ENCODE peak calls at places on chromosome 2, in four cellular contexts. One of them, this sample, is unnamed.
A peak's percentile ranks its signal among the peaks of the same experiment; 100 is the strongest.

GRCh38 chr2:239025081-239025801 is 177.4 kb downstream of the TWIST2 start:
- DNase-seq in IMR-90: peak; percentile 37
- DNase-seq in GM23338: no peak
- DNase-seq in H1: no peak
- DNase-seq in this sample: no peak

GRCh38 chr2:171880774-171881173 is 13.3 kb downstream of the SLC25A12 start:
- DNase-seq in IMR-90: no peak
- DNase-seq in GM23338: no peak
- DNase-seq in H1: no peak
- DNase-seq in this sample: no peak

GRCh38 chr2:35168351-35168750 is 1187.2 kb upstream of the CRIM1 start:
- DNase-seq in IMR-90: no peak
- DNase-seq in GM23338: peak; percentile 29
- DNase-seq in H1: no peak
- DNase-seq in this sample: no peak

GRCh38 chr2:26195006-26195961 is 22.4 kb downstream of the GAREM2 start:
- DNase-seq in IMR-90: no peak
- DNase-seq in GM23338: no peak
- DNase-seq in H1: peak; percentile 16
- DNase-seq in this sample: no peak

GRCh38 chr2:220246356-220246755 is 618.9 kb downstream of the SLC4A3 start:
- DNase-seq in IMR-90: peak; percentile 8
- DNase-seq in GM23338: no peak
- DNase-seq in H1: no peak
- DNase-seq in this sample: no peak

GRCh38 chr2:116095636-116096035 is 1653.2 kb downstream of the DPP10 start:
- DNase-seq in IMR-90: no peak
- DNase-seq in GM23338: peak; percentile 27
- DNase-seq in H1: no peak
- DNase-seq in this sample: no peak

GRCh38 chr2:201795608-201796477 is 10.5 kb upstream of the CDK15 start:
- DNase-seq in IMR-90: peak; percentile 71
- DNase-seq in GM23338: peak; percentile 80
- DNase-seq in H1: no peak
- DNase-seq in this sample: peak; percentile 81

GRCh38 chr2:69936913-69937312 is 22.0 kb downstream of the MXD1 start:
- DNase-seq in IMR-90: peak; percentile 28
- DNase-seq in GM23338: peak; percentile 41
- DNase-seq in H1: no peak
- DNase-seq in this sample: no peak

GRCh38 chr2:213001285-213001910 is 150.0 kb downstream of the IKZF2 start:
- DNase-seq in IMR-90: no peak
- DNase-seq in GM23338: no peak
- DNase-seq in H1: no peak
- DNase-seq in this sample: no peak

GRCh38 chr2:152499411-152499810 is 164.4 kb downstream of the FMNL2 start:
- DNase-seq in IMR-90: no peak
- DNase-seq in GM23338: no peak
- DNase-seq in H1: no peak
- DNase-seq in this sample: no peak

GRCh38 chr2:240137596-240138274 is 1.6 kb upstream of the COPS9 start:
- DNase-seq in IMR-90: no peak
- DNase-seq in GM23338: no peak
- DNase-seq in H1: no peak
- DNase-seq in this sample: peak; percentile 44

GRCh38 chr2:8334866-8335325 is 347.0 kb upstream of the ID2 start:
- DNase-seq in IMR-90: no peak
- DNase-seq in GM23338: no peak
- DNase-seq in H1: no peak
- DNase-seq in this sample: peak; percentile 29

GRCh38 chr2:67037655-67038054 is 359.5 kb upstream of the ETAA1 start:
- DNase-seq in IMR-90: no peak
- DNase-seq in GM23338: no peak
- DNase-seq in H1: no peak
- DNase-seq in this sample: no peak

GRCh38 chr2:26650713-26651457 is 9.7 kb upstream of the CIB4 start:
- DNase-seq in IMR-90: no peak
- DNase-seq in GM23338: no peak
- DNase-seq in H1: no peak
- DNase-seq in this sample: peak; percentile 39

GRCh38 chr2:237322564-237322963 is 91.4 kb downstream of the COL6A3 start:
- DNase-seq in IMR-90: no peak
- DNase-seq in GM23338: peak; percentile 58
- DNase-seq in H1: peak; percentile 63
- DNase-seq in this sample: peak; percentile 78

GRCh38 chr2:77081597-77081996 is 440.6 kb downstream of the LRRTM4 start:
- DNase-seq in IMR-90: no peak
- DNase-seq in GM23338: no peak
- DNase-seq in H1: no peak
- DNase-seq in this sample: no peak

GRCh38 chr2:208175069-208175842 is 11.9 kb upstream of the CRYGA start:
- DNase-seq in IMR-90: peak; percentile 71
- DNase-seq in GM23338: peak; percentile 93
- DNase-seq in H1: peak; percentile 82
- DNase-seq in this sample: peak; percentile 93

GRCh38 chr2:208183526-208183925 is 6.3 kb downstream of the C2orf80 start:
- DNase-seq in IMR-90: no peak
- DNase-seq in GM23338: peak; percentile 75
- DNase-seq in H1: peak; percentile 60
- DNase-seq in this sample: peak; percentile 87

GRCh38 chr2:208175843-208176160 is 12.4 kb upstream of the CRYGA start:
- DNase-seq in IMR-90: no peak
- DNase-seq in GM23338: no peak
- DNase-seq in H1: no peak
- DNase-seq in this sample: no peak

GRCh38 chr2:208182835-208183234 is 7.0 kb downstream of the C2orf80 start:
- DNase-seq in IMR-90: no peak
- DNase-seq in GM23338: no peak
- DNase-seq in H1: no peak
- DNase-seq in this sample: no peak

GRCh38 chr2:208179028-208179609 is 10.7 kb downstream of the C2orf80 start:
- DNase-seq in IMR-90: no peak
- DNase-seq in GM23338: peak; percentile 44
- DNase-seq in H1: no peak
- DNase-seq in this sample: peak; percentile 75
- TF ChIP-seq CTCF in IMR-90: no peak
- TF ChIP-seq CTCF in GM23338: peak; percentile 34
- TF ChIP-seq CTCF in H1: no peak
- TF ChIP-seq CTCF in this sample: peak; percentile 45

GRCh38 chr2:39513641-39514094 is 76.6 kb upstream of the MAP4K3 start:
- DNase-seq in IMR-90: peak; percentile 97
- DNase-seq in GM23338: peak; percentile 79
- DNase-seq in H1: no peak
- DNase-seq in this sample: peak; percentile 82
- H3K4me1 ChIP-seq in IMR-90: peaks cover 31% of the 10 kb centered on the region
- H3K4me1 ChIP-seq in GM23338: peaks cover 48% of the 10 kb centered on the region
- H3K4me1 ChIP-seq in H1: peaks cover 5% of the 10 kb centered on the region
- H3K4me1 ChIP-seq in this sample: peaks cover 13% of the 10 kb centered on the region

GRCh38 chr2:10220516-10221391 is 82.0 kb upstream of the HPCAL1 start:
- DNase-seq in IMR-90: peak; percentile 87
- DNase-seq in GM23338: no peak
- DNase-seq in H1: no peak
- DNase-seq in this sample: no peak
- TF ChIP-seq CTCF in IMR-90: no peak
- TF ChIP-seq CTCF in GM23338: no peak
- TF ChIP-seq CTCF in H1: no peak
- TF ChIP-seq CTCF in this sample: no peak

DNA sequence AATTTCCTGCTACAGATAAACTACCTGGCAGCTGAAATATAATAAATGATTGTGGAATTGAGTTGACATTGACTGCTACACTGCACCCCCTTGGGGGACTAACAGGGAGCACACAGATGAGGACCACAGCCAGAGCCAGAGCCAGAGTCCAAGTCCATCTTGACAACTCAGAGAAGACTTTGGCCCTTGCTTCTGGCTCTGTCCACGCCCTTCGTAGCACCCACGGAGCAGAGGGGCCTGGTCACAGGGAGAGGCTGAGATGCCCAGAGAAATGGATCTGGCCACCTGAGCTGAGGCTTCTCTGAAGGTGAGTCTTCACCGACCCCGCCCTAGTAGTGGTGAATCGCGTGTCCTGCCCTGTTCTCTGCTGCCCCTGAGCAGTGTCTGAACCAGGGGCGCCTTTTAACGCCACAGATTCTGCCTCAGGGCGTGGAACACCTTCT is 35.8 kb upstream of the MAT2A start:
- DNase-seq in IMR-90: no peak
- DNase-seq in GM23338: no peak
- DNase-seq in H1: no peak
- DNase-seq in this sample: no peak
- H3K4me1 ChIP-seq in IMR-90: peaks cover 32% of the 10 kb centered on the region
- H3K4me1 ChIP-seq in GM23338: peaks cover 6% of the 10 kb centered on the region
- H3K4me1 ChIP-seq in H1: no peaks in the 10 kb centered on the region
- H3K4me1 ChIP-seq in this sample: no peaks in the 10 kb centered on the region

GRCh38 chr2:30505500-30506180 is 58.6 kb downstream of the LCLAT1 start:
- DNase-seq in IMR-90: no peak
- DNase-seq in GM23338: no peak
- DNase-seq in H1: no peak
- DNase-seq in this sample: no peak
- TF ChIP-seq CTCF in IMR-90: no peak
- TF ChIP-seq CTCF in GM23338: no peak
- TF ChIP-seq CTCF in H1: no peak
- TF ChIP-seq CTCF in this sample: no peak

DNA sequence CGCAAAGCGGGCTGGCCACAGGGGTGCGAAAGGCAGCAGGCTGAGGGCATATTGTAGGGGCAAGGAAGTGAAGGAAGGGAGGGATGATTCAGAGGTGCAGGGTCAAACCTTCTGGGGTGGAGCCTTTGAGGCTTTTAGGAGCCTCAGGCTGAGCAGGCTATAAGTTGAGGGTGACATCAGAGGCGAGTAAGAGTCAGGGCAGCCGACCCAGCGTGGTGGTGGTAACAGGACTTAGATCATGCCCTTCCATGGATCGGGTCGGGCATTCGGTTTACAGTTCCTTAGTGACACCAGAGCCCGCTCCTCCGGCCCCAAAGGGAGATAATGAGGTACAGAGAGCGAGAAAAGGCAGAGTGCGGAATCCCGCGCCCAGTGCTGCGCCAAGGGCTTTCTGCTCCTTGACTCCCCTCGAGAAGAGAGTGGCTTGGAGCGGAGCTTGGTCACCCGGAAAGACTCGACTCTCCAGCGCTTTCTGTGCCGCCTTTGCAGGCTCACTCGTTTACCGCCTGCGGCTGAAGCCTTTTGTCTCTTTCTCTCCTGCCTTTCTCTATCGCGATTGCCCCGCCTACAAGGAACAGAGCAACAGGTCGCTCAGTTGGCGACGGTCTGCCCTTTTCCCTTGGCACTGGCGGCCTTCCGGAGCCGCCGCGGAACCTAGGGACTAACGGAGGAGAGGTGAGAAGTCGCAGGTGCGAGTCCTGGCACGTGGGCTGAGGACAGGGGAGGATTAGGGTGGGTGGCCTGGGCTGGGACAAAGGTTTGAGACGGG is 719 bp downstream of the LBX2 start:
- DNase-seq in IMR-90: no peak
- DNase-seq in GM23338: peak; percentile 88
- DNase-seq in H1: peak; percentile 83
- DNase-seq in this sample: no peak
- H3K4me1 ChIP-seq in IMR-90: peaks cover 13% of the 10 kb centered on the region
- H3K4me1 ChIP-seq in GM23338: peaks cover 42% of the 10 kb centered on the region
- H3K4me1 ChIP-seq in H1: peaks cover 38% of the 10 kb centered on the region
- H3K4me1 ChIP-seq in this sample: no peaks in the 10 kb centered on the region

DNA sequence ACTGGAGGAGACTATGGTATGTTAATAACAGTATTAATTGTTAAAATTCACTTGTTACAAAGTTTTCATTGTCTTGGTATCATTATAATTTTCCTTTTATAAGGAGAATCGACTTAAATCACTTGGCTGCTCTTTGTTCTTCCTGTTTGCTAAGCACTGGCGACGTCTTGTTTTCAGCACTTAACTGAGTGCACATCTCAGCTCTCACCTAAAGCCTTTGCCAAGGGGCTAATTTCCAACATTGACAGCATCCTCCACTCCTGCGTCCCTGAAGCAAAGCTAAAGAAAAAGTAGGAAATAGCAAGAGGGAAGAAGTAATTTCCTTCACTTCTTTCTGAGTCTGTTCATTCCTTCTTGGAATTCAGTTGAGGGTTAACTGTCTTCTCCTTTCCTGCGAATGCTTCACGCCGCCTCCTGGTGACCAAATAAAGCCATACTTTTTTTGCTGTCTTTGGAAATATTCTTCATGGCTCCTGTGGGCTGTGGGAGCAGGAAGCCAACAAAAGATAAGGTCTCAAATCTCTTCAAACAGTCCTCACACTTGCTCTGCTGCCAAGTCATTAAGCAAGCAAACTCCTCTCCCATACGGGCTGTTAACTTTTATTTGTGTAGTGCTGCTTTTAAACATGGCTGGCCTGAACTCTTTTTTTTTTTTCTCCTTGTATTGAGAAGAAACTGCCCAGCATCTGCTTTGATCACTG is 100.8 kb downstream of the DPP10 start:
- DNase-seq in IMR-90: no peak
- DNase-seq in GM23338: peak; percentile 48
- DNase-seq in H1: no peak
- DNase-seq in this sample: peak; percentile 68
- TF ChIP-seq CTCF in IMR-90: peak; percentile 20
- TF ChIP-seq CTCF in GM23338: peak; percentile 60
- TF ChIP-seq CTCF in H1: peak; percentile 44
- TF ChIP-seq CTCF in this sample: peak; percentile 69

DNA sequence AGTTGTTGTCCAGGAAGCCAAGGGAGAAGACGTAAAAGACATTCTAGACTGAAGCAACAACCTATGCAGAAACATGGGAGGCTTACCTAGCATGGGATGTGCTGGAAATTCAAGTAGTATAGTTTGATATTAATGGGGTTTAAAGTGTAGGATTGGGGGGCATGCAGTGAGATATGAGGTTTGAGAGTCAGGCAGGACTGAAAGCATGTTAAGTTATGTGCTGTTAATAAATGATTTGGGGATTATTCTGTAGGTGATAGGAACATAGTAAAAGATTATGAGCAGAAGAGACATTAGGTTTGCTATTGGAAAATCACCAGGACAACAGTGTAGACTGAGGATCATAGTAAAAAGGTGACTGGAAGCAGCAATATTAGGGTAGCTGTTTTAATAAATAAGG is 3.2 kb downstream of the EHBP1 start:
- DNase-seq in IMR-90: no peak
- DNase-seq in GM23338: no peak
- DNase-seq in H1: no peak
- DNase-seq in this sample: no peak
- H3K4me1 ChIP-seq in IMR-90: peaks cover 4% of the 10 kb centered on the region
- H3K4me1 ChIP-seq in GM23338: peaks cover 24% of the 10 kb centered on the region
- H3K4me1 ChIP-seq in H1: peaks cover 4% of the 10 kb centered on the region
- H3K4me1 ChIP-seq in this sample: no peaks in the 10 kb centered on the region

GRCh38 chr2:129233751-129234406 is 745.6 kb upstream of the RAB6C start:
- DNase-seq in IMR-90: no peak
- DNase-seq in GM23338: peak; percentile 27
- DNase-seq in H1: no peak
- DNase-seq in this sample: no peak
- TF ChIP-seq CTCF in IMR-90: no peak
- TF ChIP-seq CTCF in GM23338: peak; percentile 50
- TF ChIP-seq CTCF in H1: no peak
- TF ChIP-seq CTCF in this sample: peak; percentile 52

This sample was measured in endodermal cell.